ENCODE peak calls at places on chromosomes 11 and 22, in five cellular contexts. One of them, this sample, is unnamed.

GRCh38 chr22:42310301-42310981 is 40.0 kb upstream of the TCF20 start:
- DNase-seq in HepG2: no peak
- DNase-seq in GM12878: no peak
- DNase-seq in H1: no peak
- DNase-seq in K562: no peak
- DNase-seq in this sample: no peak

GRCh38 chr11:3095712-3096361 is 38.6 kb upstream of the CARS1 start:
- DNase-seq in H1: no peak
- DNase-seq in HepG2: no peak
- DNase-seq in K562: peak; percentile 5
- DNase-seq in GM12878: no peak
- DNase-seq in this sample: no peak

GRCh38 chr22:45203150-45203974 is 37.3 kb downstream of the KIAA0930 start:
- DNase-seq in K562: no peak
- DNase-seq in GM12878: no peak
- DNase-seq in H1: no peak
- DNase-seq in HepG2: no peak
- DNase-seq in this sample: no peak

GRCh38 chr22:46036558-46037408 is 59.8 kb upstream of the WNT7B start:
- DNase-seq in H1: no peak
- DNase-seq in K562: no peak
- DNase-seq in GM12878: no peak
- DNase-seq in HepG2: peak; percentile 65
- DNase-seq in this sample: peak; percentile 69

GRCh38 chr11:1779034-1779805 is 15.5 kb upstream of the CTSD start:
- DNase-seq in GM12878: no peak
- DNase-seq in HepG2: no peak
- DNase-seq in H1: no peak
- DNase-seq in K562: no peak
- DNase-seq in this sample: no peak

GRCh38 chr22:38422615-38423511 is 32.1 kb downstream of the KCNJ4 start:
- DNase-seq in H1: no peak
- DNase-seq in HepG2: no peak
- DNase-seq in GM12878: no peak
- DNase-seq in K562: no peak
- DNase-seq in this sample: no peak

GRCh38 chr22:22201185-22201924 is 43.2 kb upstream of the VPREB1 start:
- DNase-seq in H1: peak; percentile 19
- DNase-seq in HepG2: peak; percentile 25
- DNase-seq in GM12878: no peak
- DNase-seq in K562: peak; percentile 91
- DNase-seq in this sample: peak; percentile 63

GRCh38 chr22:42612336-42612735 is 2.3 kb downstream of the POLDIP3 start:
- DNase-seq in H1: no peak
- DNase-seq in GM12878: no peak
- DNase-seq in K562: no peak
- DNase-seq in HepG2: no peak
- DNase-seq in this sample: no peak

GRCh38 chr11:33668468-33668825 is 32.2 kb downstream of the C11orf91 start:
- DNase-seq in K562: no peak
- DNase-seq in H1: no peak
- DNase-seq in HepG2: no peak
- DNase-seq in GM12878: no peak
- DNase-seq in this sample: no peak

GRCh38 chr22:49075150-49075549 is 752.5 kb downstream of the BRD1 start:
- DNase-seq in K562: no peak
- DNase-seq in H1: no peak
- DNase-seq in HepG2: no peak
- DNase-seq in GM12878: no peak
- DNase-seq in this sample: no peak

GRCh38 chr22:38304526-38304925 is 12.7 kb downstream of the CSNK1E start:
- DNase-seq in K562: no peak
- DNase-seq in H1: no peak
- DNase-seq in GM12878: no peak
- DNase-seq in HepG2: no peak
- DNase-seq in this sample: no peak

GRCh38 chr11:120130176-120130980 is 7.5 kb downstream of the TRIM29 start:
- DNase-seq in K562: no peak
- DNase-seq in HepG2: no peak
- DNase-seq in H1: no peak
- DNase-seq in GM12878: no peak
- DNase-seq in this sample: no peak

GRCh38 chr11:120032766-120033390 is 105.0 kb downstream of the TRIM29 start:
- DNase-seq in HepG2: no peak
- DNase-seq in H1: no peak
- DNase-seq in GM12878: no peak
- DNase-seq in K562: no peak
- DNase-seq in this sample: peak; percentile 70

GRCh38 chr11:72578991-72579815 is 95.0 kb downstream of the PDE2A start:
- DNase-seq in H1: no peak
- DNase-seq in K562: no peak
- DNase-seq in GM12878: no peak
- DNase-seq in HepG2: no peak
- DNase-seq in this sample: no peak

GRCh38 chr11:132721526-132721925 is 810.8 kb downstream of the OPCML start:
- DNase-seq in K562: no peak
- DNase-seq in GM12878: no peak
- DNase-seq in HepG2: no peak
- DNase-seq in H1: no peak
- DNase-seq in this sample: no peak

GRCh38 chr22:28986366-28986765 is 75.3 kb downstream of the C22orf31 start:
- DNase-seq in H1: no peak
- DNase-seq in HepG2: peak; percentile 35
- DNase-seq in K562: no peak
- DNase-seq in GM12878: no peak
- DNase-seq in this sample: no peak

GRCh38 chr22:41237707-41238569 is 2.8 kb downstream of the CHADL start:
- DNase-seq in HepG2: no peak
- DNase-seq in H1: no peak
- DNase-seq in GM12878: peak; percentile 21
- DNase-seq in K562: no peak
- DNase-seq in this sample: peak; percentile 61

GRCh38 chr11:114162719-114163123 is 103.2 kb downstream of the ZBTB16 start:
- DNase-seq in GM12878: no peak
- DNase-seq in H1: no peak
- DNase-seq in K562: no peak
- DNase-seq in HepG2: no peak
- DNase-seq in this sample: peak; percentile 78

GRCh38 chr11:70846781-70847400 is 405.5 kb downstream of the SHANK2 start:
- DNase-seq in GM12878: no peak
- DNase-seq in H1: no peak
- DNase-seq in K562: no peak
- DNase-seq in HepG2: no peak
- DNase-seq in this sample: no peak

GRCh38 chr11:71339178-71339881 is 87.0 kb upstream of the SHANK2 start:
- DNase-seq in H1: no peak
- DNase-seq in GM12878: no peak
- DNase-seq in HepG2: no peak
- DNase-seq in K562: no peak
- DNase-seq in this sample: no peak

GRCh38 chr11:47552086-47552580 is 799 bp downstream of the CELF1 start:
- DNase-seq in HepG2: peak; percentile 12
- DNase-seq in K562: no peak
- DNase-seq in GM12878: no peak
- DNase-seq in H1: no peak
- DNase-seq in this sample: peak; percentile 52

GRCh38 chr22:19395276-19395675 is 36.3 kb downstream of the HIRA start:
- DNase-seq in K562: no peak
- DNase-seq in H1: no peak
- DNase-seq in HepG2: no peak
- DNase-seq in GM12878: no peak
- DNase-seq in this sample: no peak

GRCh38 chr22:45584621-45585436 is 82.1 kb downstream of the FBLN1 start:
- DNase-seq in H1: no peak
- DNase-seq in HepG2: no peak
- DNase-seq in GM12878: no peak
- DNase-seq in K562: no peak
- DNase-seq in this sample: no peak

GRCh38 chr22:21972293-21972779 is 10.3 kb downstream of the TOP3B start:
- DNase-seq in GM12878: no peak
- DNase-seq in H1: no peak
- DNase-seq in K562: peak; percentile 100
- DNase-seq in HepG2: peak; percentile 22
- DNase-seq in this sample: peak; percentile 88

GRCh38 chr22:29385748-29386147 is 2.6 kb downstream of the AP1B1 start:
- DNase-seq in HepG2: no peak
- DNase-seq in H1: no peak
- DNase-seq in GM12878: peak; percentile 64
- DNase-seq in K562: no peak
- DNase-seq in this sample: no peak

GRCh38 chr22:17303840-17304779 is 65.2 kb upstream of the CECR2 start:
- DNase-seq in GM12878: peak; percentile 77
- DNase-seq in K562: no peak
- DNase-seq in HepG2: no peak
- DNase-seq in H1: no peak
- DNase-seq in this sample: no peak

GRCh38 chr11:68525930-68526329 is 65.4 kb downstream of the PPP6R3 start:
- DNase-seq in K562: no peak
- DNase-seq in GM12878: no peak
- DNase-seq in H1: no peak
- DNase-seq in HepG2: no peak
- DNase-seq in this sample: no peak

GRCh38 chr22:32574957-32575893 is 100.6 kb downstream of the FBXO7 start:
- DNase-seq in GM12878: no peak
- DNase-seq in HepG2: no peak
- DNase-seq in K562: no peak
- DNase-seq in H1: no peak
- DNase-seq in this sample: peak; percentile 46

GRCh38 chr11:83410605-83411565 is 124.7 kb upstream of the CCDC90B start:
- DNase-seq in H1: no peak
- DNase-seq in K562: no peak
- DNase-seq in GM12878: no peak
- DNase-seq in HepG2: no peak
- DNase-seq in this sample: no peak

GRCh38 chr11:2762451-2762850 is 62.7 kb upstream of the KCNQ1OT1 start:
- DNase-seq in GM12878: no peak
- DNase-seq in HepG2: no peak
- DNase-seq in K562: no peak
- DNase-seq in H1: no peak
- DNase-seq in this sample: no peak

DNA sequence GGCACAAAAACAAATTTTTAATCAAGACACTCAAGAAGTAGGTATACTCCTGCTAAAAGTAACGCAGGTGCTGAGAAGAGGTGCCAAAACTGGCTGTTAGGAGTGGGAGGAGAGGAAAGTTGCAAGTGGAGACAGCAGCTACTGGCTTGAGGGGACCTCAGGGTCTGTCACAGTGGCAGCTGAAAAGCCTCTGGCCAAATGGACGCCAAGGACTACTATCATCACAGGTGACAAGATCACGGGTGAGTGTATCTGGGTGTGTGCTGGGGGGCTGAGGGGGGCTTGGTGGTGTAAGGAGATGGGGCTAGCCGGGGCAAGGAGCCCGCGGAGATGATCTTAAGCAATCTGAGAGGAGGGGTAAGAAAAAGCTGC is 687 bp downstream of the ZNF202 start:
- DNase-seq in GM12878: no peak
- DNase-seq in K562: no peak
- DNase-seq in H1: no peak
- DNase-seq in HepG2: no peak
- DNase-seq in this sample: no peak
- TF ChIP-seq RFX5 in GM12878: no peak
- TF ChIP-seq RFX5 in K562: no peak
- TF ChIP-seq RFX5 in H1: no peak
- TF ChIP-seq RFX5 in HepG2: no peak
- TF ChIP-seq RFX5 in this sample: no peak

GRCh38 chr11:77813256-77813655 is 7.3 kb downstream of the RSF1 start:
- DNase-seq in HepG2: no peak
- DNase-seq in K562: no peak
- DNase-seq in H1: no peak
- DNase-seq in GM12878: no peak
- DNase-seq in this sample: no peak
- TF ChIP-seq SIN3A in HepG2: no peak
- TF ChIP-seq SIN3A in K562: no peak
- TF ChIP-seq SIN3A in H1: no peak
- TF ChIP-seq SIN3A in GM12878: no peak
- TF ChIP-seq SIN3A in this sample: no peak

GRCh38 chr11:60985991-60986915 is 14.8 kb downstream of the CD6 start:
- DNase-seq in K562: no peak
- DNase-seq in GM12878: no peak
- DNase-seq in H1: no peak
- DNase-seq in HepG2: no peak
- DNase-seq in this sample: no peak
- TF ChIP-seq RFX5 in K562: no peak
- TF ChIP-seq RFX5 in GM12878: no peak
- TF ChIP-seq RFX5 in H1: no peak
- TF ChIP-seq RFX5 in HepG2: no peak
- TF ChIP-seq RFX5 in this sample: no peak

DNA sequence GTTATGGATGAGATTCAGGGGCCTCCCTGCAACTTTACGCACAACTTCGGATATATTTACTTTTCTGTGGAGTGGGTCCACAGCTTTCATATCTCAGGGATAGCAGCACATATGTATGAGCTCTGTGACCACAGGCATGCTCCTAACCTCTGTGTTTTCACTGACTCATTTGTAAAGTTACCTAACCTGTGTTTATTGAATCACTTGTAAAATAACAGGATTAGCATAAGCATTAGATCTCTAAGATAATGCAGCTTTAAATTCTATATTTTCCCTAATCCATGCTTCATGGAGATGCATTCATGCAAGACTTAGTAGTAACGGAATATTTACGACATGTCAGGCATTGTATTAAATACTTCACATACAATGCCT is 47.9 kb upstream of the DDI1 start:
- DNase-seq in K562: no peak
- DNase-seq in GM12878: no peak
- DNase-seq in H1: no peak
- DNase-seq in HepG2: no peak
- DNase-seq in this sample: no peak
- TF ChIP-seq SIN3A in K562: no peak
- TF ChIP-seq SIN3A in GM12878: no peak
- TF ChIP-seq SIN3A in H1: no peak
- TF ChIP-seq SIN3A in HepG2: no peak
- TF ChIP-seq SIN3A in this sample: no peak

DNA sequence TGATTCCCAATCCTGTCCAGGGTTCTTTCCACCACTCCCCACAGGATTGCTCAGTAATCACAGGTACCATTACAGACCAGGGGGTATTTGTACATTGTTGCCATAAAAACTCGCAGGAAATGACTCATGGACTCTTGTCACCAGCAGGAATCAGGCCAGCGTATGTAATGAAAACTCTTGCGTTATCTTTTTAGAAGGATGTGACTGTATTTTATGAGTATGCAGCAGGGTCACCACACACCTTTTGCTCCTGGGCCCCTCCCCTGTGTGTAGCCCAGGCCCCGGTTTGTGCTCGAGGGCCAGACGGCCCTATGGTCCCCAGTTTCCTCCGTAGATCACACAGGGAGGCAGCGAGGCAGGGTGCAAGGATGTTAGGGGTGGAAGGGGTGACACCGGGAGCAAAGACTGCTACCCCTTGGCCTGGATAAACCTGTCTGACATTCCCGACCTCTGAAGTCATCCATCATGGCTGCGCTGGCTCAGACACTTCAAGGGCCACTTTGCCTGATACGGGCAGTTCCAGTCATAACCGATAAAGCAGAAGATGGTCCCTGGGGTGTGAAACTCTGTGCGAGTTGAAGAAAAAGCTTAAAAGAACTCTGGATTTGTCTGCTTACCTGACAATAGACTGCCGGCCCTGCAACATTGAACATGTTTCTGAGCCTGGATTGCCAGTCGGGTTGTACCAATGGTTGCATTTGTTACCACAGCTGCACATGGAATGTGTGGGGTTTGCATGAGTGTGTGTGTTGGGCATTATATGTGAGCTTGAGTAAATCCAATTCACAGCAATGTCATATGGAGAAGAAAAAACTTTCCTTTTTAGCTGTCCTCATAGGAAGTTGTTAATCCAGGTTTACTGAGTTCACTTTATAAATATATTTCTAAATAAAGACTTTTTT is 57.0 kb downstream of the MICAL2 start:
- DNase-seq in H1: no peak
- DNase-seq in HepG2: peak; percentile 78
- DNase-seq in GM12878: no peak
- DNase-seq in K562: peak; percentile 65
- DNase-seq in this sample: no peak
- TF ChIP-seq RFX5 in H1: no peak
- TF ChIP-seq RFX5 in HepG2: no peak
- TF ChIP-seq RFX5 in GM12878: no peak
- TF ChIP-seq RFX5 in K562: no peak
- TF ChIP-seq RFX5 in this sample: no peak